ENCODE peak calls at places on chromosomes 5 and 9, in seven cellular contexts. Q, U, B, J, R, C and S are unnamed samples.

GRCh38 chr5:82164957-82165698 is 113.0 kb downstream of the RPS23 start:
- DNase-seq in R (no peak), B (no peak), Q (no peak), J (no peak), C (no peak), U (no peak), S (no peak)

GRCh38 chr5:41762426-41762825 is 107.8 kb downstream of the OXCT1 start:
- DNase-seq in B (no peak), J (no peak), Q (no peak), U (no peak), R (no peak), C (no peak), S (no peak)

GRCh38 chr5:115374057-115374775 is 77.8 kb upstream of the CCDC112 start:
- DNase-seq in J (no peak), U (no peak), R (no peak), Q (no peak), C (no peak), B (no peak), S (no peak)

GRCh38 chr9:125785187-125785840 is 38.1 kb downstream of the PBX3 start:
- DNase-seq in C (no peak), Q (no peak), J (no peak), B (no peak), R (no peak), U (no peak), S (no peak)

GRCh38 chr9:26811106-26811505 is 81.5 kb downstream of the CAAP1 start:
- DNase-seq in C (no peak), Q (no peak), B (no peak), J (no peak), R (no peak), U (no peak), S (no peak)

GRCh38 chr9:34502471-34503335 is 20.1 kb downstream of the ENHO start:
- DNase-seq in U (no peak), Q (no peak), J (no peak), R (no peak), B (no peak), C (no peak), S (no peak)

GRCh38 chr5:28450997-28451396 is 1412.6 kb upstream of the CDH9 start:
- DNase-seq in U (no peak), R (no peak), C (no peak), Q (no peak), B (no peak), J (no peak), S (no peak)

GRCh38 chr5:150241298-150242225 is 48.0 kb downstream of the CAMK2A start:
- DNase-seq in R (no peak), U (no peak), J (no peak), C (no peak), B (no peak), Q (no peak), S (no peak)

GRCh38 chr5:61665939-61666621 is 334.0 kb downstream of the ZSWIM6 start:
- DNase-seq in B (no peak), Q (no peak), U (peak), C (no peak), R (no peak), J (no peak), S (no peak)

GRCh38 chr5:135473956-135474670 is 22.0 kb upstream of the TIFAB start:
- DNase-seq in U (no peak), J (no peak), Q (no peak), B (peak), R (no peak), C (peak), S (no peak)

GRCh38 chr5:135011355-135012032 is 22.5 kb downstream of the PITX1 start:
- DNase-seq in R (peak), B (no peak), J (no peak), Q (no peak), U (no peak), C (peak), S (no peak)

GRCh38 chr9:373759-374206 is 159.1 kb downstream of the DOCK8 start:
- DNase-seq in B (no peak), C (no peak), J (no peak), U (no peak), Q (no peak), R (no peak), S (no peak)

GRCh38 chr5:170626507-170627150 is 122.8 kb downstream of the KCNIP1 start:
- DNase-seq in J (no peak), Q (no peak), R (no peak), U (no peak), B (peak), C (peak), S (no peak)

GRCh38 chr5:179534431-179534830 is 15.9 kb upstream of the RUFY1 start:
- DNase-seq in Q (no peak), R (no peak), U (no peak), B (no peak), J (peak), C (no peak), S (no peak)

GRCh38 chr5:75049581-75050274 is 2.6 kb downstream of the GCNT4 start:
- DNase-seq in J (peak), Q (no peak), U (peak), C (peak), R (peak), B (no peak), S (peak)

GRCh38 chr9:27499481-27499880 is 24.6 kb upstream of the IFNK start:
- DNase-seq in B (no peak), Q (no peak), R (no peak), J (no peak), C (no peak), U (no peak), S (no peak)

GRCh38 chr9:87886210-87887150 is 3.8 kb downstream of the SPATA31E1 start:
- DNase-seq in J (no peak), Q (no peak), C (no peak), R (no peak), B (no peak), U (no peak), S (no peak)

GRCh38 chr5:179731791-179732411 is 721 bp upstream of the MAML1 start:
- DNase-seq in J (no peak), Q (peak), U (peak), R (no peak), C (peak), B (no peak), S (peak)

GRCh38 chr9:114156311-114156657 is 947 bp downstream of the COL27A1 start:
- DNase-seq in R (no peak), J (peak), Q (no peak), U (no peak), C (no peak), B (no peak), S (no peak)

GRCh38 chr5:99000878-99001277 is 72.1 kb upstream of the CHD1 start:
- DNase-seq in C (no peak), J (no peak), B (no peak), R (no peak), Q (no peak), U (no peak), S (no peak)

GRCh38 chr9:21381752-21382339 is 3.4 kb downstream of the IFNA2 start:
- DNase-seq in B (no peak), U (no peak), R (no peak), Q (no peak), C (no peak), J (no peak), S (no peak)

GRCh38 chr5:16049766-16050165 is 129.8 kb downstream of the MARCHF11 start:
- DNase-seq in C (no peak), B (no peak), J (no peak), Q (no peak), R (no peak), U (no peak), S (no peak)

GRCh38 chr5:109692011-109692410 is 2.3 kb downstream of the MAN2A1 start:
- DNase-seq in R (no peak), C (no peak), U (no peak), B (no peak), Q (no peak), J (no peak), S (no peak)

GRCh38 chr9:87080512-87081225 is 133.4 kb upstream of the GAS1 start:
- DNase-seq in J (no peak), C (no peak), U (no peak), Q (no peak), R (peak), B (no peak), S (no peak)

GRCh38 chr5:97494465-97494864 is 311.4 kb upstream of the RIOK2 start:
- DNase-seq in C (no peak), J (no peak), R (no peak), U (no peak), Q (no peak), B (no peak), S (no peak)

GRCh38 chr9:116574027-116574679 is 113.0 kb upstream of the TRIM32 start:
- DNase-seq in Q (no peak), B (no peak), U (peak), R (peak), C (no peak), J (no peak), S (peak)

GRCh38 chr5:136236479-136237083 is 43.6 kb upstream of the SMIM32 start:
- DNase-seq in U (no peak), R (peak), C (no peak), Q (no peak), J (no peak), B (peak), S (no peak)

GRCh38 chr5:65141487-65141886 is 340.2 kb downstream of the ADAMTS6 start:
- DNase-seq in J (no peak), Q (no peak), C (no peak), B (no peak), U (no peak), R (no peak), S (no peak)

GRCh38 chr5:1000329-1000728 is 8.3 kb upstream of the NKD2 start:
- DNase-seq in J (no peak), C (no peak), Q (no peak), B (peak), U (no peak), R (no peak), S (peak)

GRCh38 chr5:172642046-172642409 is 965 bp downstream of the NEURL1B start:
- DNase-seq in Q (no peak), R (no peak), B (no peak), C (no peak), U (no peak), J (no peak), S (no peak)

DNA sequence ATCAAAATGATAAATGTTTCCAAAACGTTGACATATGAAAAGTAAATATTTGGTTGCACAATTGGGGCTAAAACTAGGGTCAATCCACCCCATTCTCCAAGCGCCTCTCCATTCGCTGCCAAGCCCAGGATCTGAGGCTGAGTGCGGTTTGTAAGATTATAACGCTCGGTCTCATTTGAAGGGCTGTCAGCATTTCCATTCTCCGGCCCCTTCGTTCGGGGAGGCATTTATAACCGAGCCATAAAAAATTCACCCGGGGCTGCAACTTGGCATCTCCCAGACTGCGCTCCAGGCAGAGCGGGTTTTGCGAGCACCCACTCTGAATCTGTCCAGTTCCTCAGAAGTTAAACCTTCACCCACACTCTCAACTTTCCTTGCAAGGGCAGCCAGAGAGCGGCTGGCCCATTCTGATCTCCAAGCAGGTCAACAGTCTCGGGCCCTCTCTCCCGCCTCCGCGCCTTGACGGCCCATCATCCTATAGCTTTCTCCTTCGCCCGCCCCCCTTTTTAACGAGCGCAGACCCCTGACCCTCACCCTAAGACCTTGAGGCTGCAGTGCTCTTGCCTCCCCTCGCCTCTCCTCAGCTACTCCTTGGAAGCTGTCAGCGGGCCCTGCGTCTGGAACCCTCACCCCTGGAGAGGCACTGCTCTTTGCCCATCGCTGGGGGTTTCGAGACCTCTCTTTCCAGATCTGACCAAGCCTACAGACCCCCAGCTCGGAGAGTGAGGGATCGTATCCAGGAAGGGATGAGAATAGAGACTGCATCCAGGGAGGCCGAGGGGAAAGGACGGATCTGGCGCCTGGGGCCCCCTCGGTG is 1.1 kb downstream of the SLIT3 start:
- DNase-seq in J (no peak), Q (no peak), B (peak), U (no peak), C (no peak), R (no peak), S (peak)
- H3K4me3 ChIP-seq in J (no peak), Q (no peak), B (peak), U (peak), C (peak), R (peak), S (peak)

GRCh38 chr5:112417931-112418358 is 1.1 kb downstream of the EPB41L4A start:
- DNase-seq in U (peak), R (peak), C (peak), J (no peak), Q (no peak), B (peak), S (peak)
- H3K4me3 ChIP-seq in U (peak), R (peak), C (peak), J (no peak), Q (peak), B (peak), S (peak)

DNA sequence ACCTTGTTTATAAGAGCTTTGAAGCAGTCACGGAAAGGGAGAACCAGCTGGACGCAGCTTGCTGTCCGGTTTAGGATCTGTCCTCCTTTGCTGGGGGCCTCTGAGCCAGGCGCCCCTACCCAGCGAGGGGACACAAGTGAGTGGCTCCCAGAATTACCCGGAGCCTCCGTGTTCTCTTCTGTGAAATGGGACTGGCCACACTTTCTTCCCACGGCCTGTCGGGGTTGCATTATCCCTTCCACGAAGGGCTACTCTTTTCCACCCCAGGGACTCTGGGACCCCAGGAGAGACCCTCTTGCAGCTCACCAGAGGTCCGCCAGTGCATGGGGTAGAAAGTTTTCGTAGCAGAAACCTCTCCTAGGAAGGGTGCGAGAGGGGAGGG is 486 bp upstream of the GBGT1 start:
- DNase-seq in Q (no peak), R (no peak), C (no peak), B (no peak), U (no peak), J (no peak), S (no peak)
- H3K4me3 ChIP-seq in Q (peak), R (peak), C (peak), B (peak), U (peak), J (peak), S (no peak)

DNA sequence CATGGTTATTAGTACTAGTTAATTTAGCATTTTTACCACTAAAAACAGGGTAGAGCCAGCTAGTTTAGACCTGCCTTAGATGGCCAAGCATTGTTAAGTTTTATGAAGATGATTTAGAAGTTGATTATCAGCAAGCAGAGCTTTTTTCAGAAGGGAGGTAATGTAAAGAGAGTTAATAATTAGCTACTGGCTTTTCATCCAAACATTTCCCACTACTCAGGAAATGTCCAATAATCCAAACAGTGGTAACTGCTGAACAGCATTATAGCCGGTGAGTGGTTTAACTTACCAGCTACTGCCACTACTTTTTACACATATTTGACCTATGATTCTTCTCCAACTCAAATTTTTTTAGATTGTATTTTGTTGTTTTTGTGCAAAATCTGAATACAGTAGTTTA is 1.7 kb downstream of the ITGA1 start:
- DNase-seq in B (no peak), C (no peak), R (no peak), Q (no peak), U (no peak), J (no peak), S (no peak)
- H3K4me3 ChIP-seq in B (no peak), C (peak), R (peak), Q (peak), U (peak), J (no peak), S (no peak)

GRCh38 chr9:91714874-91715615 is 235.0 kb downstream of the ROR2 start:
- DNase-seq in R (no peak), C (no peak), B (peak), Q (no peak), J (no peak), U (no peak), S (no peak)

GRCh38 chr9:91714020-91714721 is 235.9 kb downstream of the ROR2 start:
- DNase-seq in Q (peak), J (no peak), C (peak), B (peak), R (peak), U (peak), S (peak)

GRCh38 chr9:91712811-91713210 is 237.2 kb downstream of the ROR2 start:
- DNase-seq in B (peak), J (no peak), Q (no peak), R (peak), U (no peak), C (no peak), S (no peak)

GRCh38 chr9:91710148-91710547 is 239.9 kb downstream of the ROR2 start:
- DNase-seq in J (no peak), Q (no peak), C (no peak), R (no peak), U (no peak), B (peak), S (no peak)

DNA sequence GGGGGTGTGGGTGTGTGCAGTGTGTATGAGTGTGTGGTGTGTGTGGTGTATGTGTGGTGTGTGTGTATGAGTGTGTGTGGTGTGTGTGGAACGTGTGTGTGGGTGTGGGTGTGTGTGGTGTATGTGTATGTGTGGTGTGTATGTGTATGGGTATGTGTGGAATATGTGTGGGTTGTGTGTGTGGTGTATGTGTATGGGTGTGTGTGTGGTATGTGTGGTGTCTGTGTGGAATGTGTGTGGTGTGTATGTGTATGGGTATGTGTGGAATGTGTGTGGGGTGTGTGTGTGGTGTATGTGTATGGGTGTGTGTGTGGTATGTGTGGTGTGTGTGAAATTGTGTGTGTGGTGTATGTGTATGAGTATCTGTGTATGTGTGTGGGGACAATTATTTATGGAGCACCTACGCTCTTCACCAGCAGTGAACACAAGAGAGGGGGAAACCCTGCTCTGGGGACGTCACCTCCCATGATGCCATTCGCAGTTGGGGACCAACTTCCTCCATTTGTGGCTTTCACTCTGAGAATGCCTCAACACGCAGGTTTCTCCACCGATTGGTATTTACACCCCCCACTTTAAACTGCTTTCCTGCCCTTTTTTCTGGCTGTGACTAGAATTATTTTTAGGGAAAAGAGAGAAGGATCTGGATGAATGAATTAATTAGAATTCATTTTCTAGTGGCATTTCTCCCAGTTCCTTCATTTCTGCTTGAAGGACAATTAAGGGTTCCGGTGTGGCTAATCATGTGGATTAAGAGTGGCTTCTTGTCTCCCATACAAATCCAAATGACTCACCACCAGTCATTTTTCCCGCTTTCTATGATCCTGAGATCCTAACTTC is 238.1 kb downstream of the ROR2 start:
- DNase-seq in J (peak), U (no peak), Q (no peak), B (peak), R (no peak), C (peak), S (no peak)
- H3K4me3 ChIP-seq in J (peak), U (no peak), Q (no peak), B (no peak), R (no peak), C (no peak), S (no peak)

GRCh38 chr9:137673871-137674270 is 55.1 kb downstream of the EHMT1 start:
- DNase-seq in R (peak), U (no peak), J (no peak), C (no peak), B (no peak), Q (no peak), S (no peak)
- H3K4me3 ChIP-seq in R (no peak), U (no peak), J (no peak), C (no peak), B (no peak), Q (no peak), S (no peak)

GRCh38 chr5:167576126-167576525 is 715.3 kb upstream of the WWC1 start:
- DNase-seq in R (no peak), U (no peak), B (no peak), J (no peak), Q (no peak), C (no peak), S (no peak)
- H3K4me3 ChIP-seq in R (no peak), U (no peak), B (no peak), J (no peak), Q (no peak), C (no peak), S (no peak)

GRCh38 chr9:133372144-133372543 is 3.7 kb downstream of the SURF4 start:
- DNase-seq in J (no peak), C (no peak), R (no peak), U (no peak), B (no peak), Q (no peak), S (no peak)

GRCh38 chr9:133369923-133370322 is 5.9 kb downstream of the SURF4 start:
- DNase-seq in R (no peak), C (no peak), B (no peak), U (no peak), J (no peak), Q (no peak), S (no peak)

GRCh38 chr9:133370680-133371079 is 5.2 kb downstream of the SURF4 start:
- DNase-seq in B (no peak), C (no peak), Q (no peak), J (peak), U (no peak), R (no peak), S (no peak)

GRCh38 chr9:133369419-133369818 is 6.4 kb downstream of the SURF4 start:
- DNase-seq in R (no peak), Q (no peak), J (no peak), U (no peak), C (no peak), B (no peak), S (no peak)

GRCh38 chr9:133371261-133371711 is 4.6 kb downstream of the SURF4 start:
- DNase-seq in U (no peak), B (no peak), R (no peak), J (peak), Q (no peak), C (peak), S (no peak)
- H3K4me3 ChIP-seq in U (no peak), B (no peak), R (no peak), J (peak), Q (no peak), C (no peak), S (no peak)